ENCODE peak calls at places on chromosomes 3 and 15, in ten cellular contexts. One of them, this sample, is unnamed.

GRCh38 chr3:102124301-102125158 is 275.2 kb downstream of the NFKBIZ start:
- DNase-seq in naive thymus-derived CD4-positive, alpha-beta T cell: no peak
- DNase-seq in caudate nucleus: no peak
- DNase-seq in cerebellum: no peak
- DNase-seq in GM12892: no peak
- DNase-seq in T follicular helper cell: no peak
- DNase-seq in ovary: no peak
- DNase-seq in CD4-positive, alpha-beta T cell: no peak
- DNase-seq in AG10803: peak
- DNase-seq in CD4-positive, CD25-positive, alpha-beta regulatory T cell: no peak
- DNase-seq in this sample: no peak

GRCh38 chr3:102069211-102069662 is 219.9 kb downstream of the NFKBIZ start:
- DNase-seq in ovary: no peak
- DNase-seq in GM12892: no peak
- DNase-seq in naive thymus-derived CD4-positive, alpha-beta T cell: no peak
- DNase-seq in CD4-positive, alpha-beta T cell: no peak
- DNase-seq in cerebellum: no peak
- DNase-seq in AG10803: peak
- DNase-seq in caudate nucleus: no peak
- DNase-seq in CD4-positive, CD25-positive, alpha-beta regulatory T cell: no peak
- DNase-seq in T follicular helper cell: no peak
- DNase-seq in this sample: no peak

GRCh38 chr3:148796799-148797198 is 30.8 kb upstream of the CPB1 start:
- DNase-seq in AG10803: no peak
- DNase-seq in caudate nucleus: no peak
- DNase-seq in CD4-positive, alpha-beta T cell: no peak
- DNase-seq in cerebellum: no peak
- DNase-seq in CD4-positive, CD25-positive, alpha-beta regulatory T cell: no peak
- DNase-seq in T follicular helper cell: no peak
- DNase-seq in ovary: no peak
- DNase-seq in GM12892: no peak
- DNase-seq in naive thymus-derived CD4-positive, alpha-beta T cell: no peak
- DNase-seq in this sample: no peak

GRCh38 chr15:38683382-38684242 is 119.0 kb upstream of the RASGRP1 start:
- DNase-seq in CD4-positive, CD25-positive, alpha-beta regulatory T cell: peak
- DNase-seq in cerebellum: peak
- DNase-seq in AG10803: peak
- DNase-seq in CD4-positive, alpha-beta T cell: peak
- DNase-seq in naive thymus-derived CD4-positive, alpha-beta T cell: peak
- DNase-seq in T follicular helper cell: peak
- DNase-seq in caudate nucleus: peak
- DNase-seq in ovary: no peak
- DNase-seq in GM12892: no peak
- DNase-seq in this sample: peak

GRCh38 chr3:32176989-32177701 is 61.3 kb upstream of the CMTM8 start:
- DNase-seq in naive thymus-derived CD4-positive, alpha-beta T cell: peak
- DNase-seq in CD4-positive, CD25-positive, alpha-beta regulatory T cell: peak
- DNase-seq in AG10803: peak
- DNase-seq in cerebellum: no peak
- DNase-seq in ovary: no peak
- DNase-seq in CD4-positive, alpha-beta T cell: peak
- DNase-seq in GM12892: no peak
- DNase-seq in T follicular helper cell: peak
- DNase-seq in caudate nucleus: no peak
- DNase-seq in this sample: no peak

GRCh38 chr3:8493744-8494143 is 7.9 kb upstream of the LMCD1 start:
- DNase-seq in AG10803: no peak
- DNase-seq in CD4-positive, CD25-positive, alpha-beta regulatory T cell: no peak
- DNase-seq in T follicular helper cell: no peak
- DNase-seq in caudate nucleus: no peak
- DNase-seq in cerebellum: no peak
- DNase-seq in GM12892: no peak
- DNase-seq in naive thymus-derived CD4-positive, alpha-beta T cell: no peak
- DNase-seq in CD4-positive, alpha-beta T cell: no peak
- DNase-seq in ovary: no peak
- DNase-seq in this sample: no peak

GRCh38 chr3:191300422-191300821 is 28.8 kb upstream of the CCDC50 start:
- DNase-seq in T follicular helper cell: no peak
- DNase-seq in GM12892: no peak
- DNase-seq in naive thymus-derived CD4-positive, alpha-beta T cell: no peak
- DNase-seq in cerebellum: no peak
- DNase-seq in ovary: no peak
- DNase-seq in caudate nucleus: no peak
- DNase-seq in CD4-positive, CD25-positive, alpha-beta regulatory T cell: no peak
- DNase-seq in AG10803: no peak
- DNase-seq in CD4-positive, alpha-beta T cell: no peak
- DNase-seq in this sample: no peak

GRCh38 chr3:156448300-156448699 is 106.6 kb downstream of the SSR3 start:
- DNase-seq in cerebellum: no peak
- DNase-seq in CD4-positive, CD25-positive, alpha-beta regulatory T cell: peak
- DNase-seq in AG10803: peak
- DNase-seq in T follicular helper cell: peak
- DNase-seq in CD4-positive, alpha-beta T cell: peak
- DNase-seq in naive thymus-derived CD4-positive, alpha-beta T cell: peak
- DNase-seq in GM12892: peak
- DNase-seq in ovary: no peak
- DNase-seq in caudate nucleus: no peak
- DNase-seq in this sample: no peak

GRCh38 chr3:131142580-131142979 is 115.9 kb downstream of the NEK11 start:
- DNase-seq in CD4-positive, alpha-beta T cell: no peak
- DNase-seq in caudate nucleus: no peak
- DNase-seq in ovary: no peak
- DNase-seq in GM12892: no peak
- DNase-seq in T follicular helper cell: no peak
- DNase-seq in cerebellum: no peak
- DNase-seq in naive thymus-derived CD4-positive, alpha-beta T cell: no peak
- DNase-seq in CD4-positive, CD25-positive, alpha-beta regulatory T cell: no peak
- DNase-seq in AG10803: peak
- DNase-seq in this sample: no peak

GRCh38 chr15:39578851-39579486 is 1.9 kb upstream of the THBS1 start:
- DNase-seq in caudate nucleus: no peak
- DNase-seq in AG10803: peak
- DNase-seq in ovary: no peak
- DNase-seq in CD4-positive, CD25-positive, alpha-beta regulatory T cell: no peak
- DNase-seq in cerebellum: no peak
- DNase-seq in CD4-positive, alpha-beta T cell: no peak
- DNase-seq in GM12892: no peak
- DNase-seq in T follicular helper cell: no peak
- DNase-seq in naive thymus-derived CD4-positive, alpha-beta T cell: no peak
- DNase-seq in this sample: no peak

GRCh38 chr3:29275309-29275708 is 5.6 kb upstream of the RBMS3 start:
- DNase-seq in CD4-positive, CD25-positive, alpha-beta regulatory T cell: no peak
- DNase-seq in naive thymus-derived CD4-positive, alpha-beta T cell: no peak
- DNase-seq in CD4-positive, alpha-beta T cell: no peak
- DNase-seq in AG10803: peak
- DNase-seq in caudate nucleus: no peak
- DNase-seq in cerebellum: no peak
- DNase-seq in GM12892: no peak
- DNase-seq in ovary: peak
- DNase-seq in T follicular helper cell: no peak
- DNase-seq in this sample: no peak